ENCODE peak calls at places on chromosomes 4 and X, in five cellular contexts. W, B, N, D and O are unnamed samples.

GRCh38 chrX:140510306-140510676 is 5.4 kb upstream of the SOX3 start:
- DNase-seq in N (no peak), D (no peak), B (no peak), W (no peak), O (no peak)

GRCh38 chr4:187387709-187388108 is 607.9 kb upstream of the ZFP42 start:
- DNase-seq in B (no peak), W (peak; percentile 61), D (no peak), N (no peak), O (no peak)

GRCh38 chrX:119574394-119575266 is at the start of gene UBE2A:
- DNase-seq in B (peak; percentile 92), N (peak; percentile 79), W (peak; percentile 86), D (peak; percentile 79), O (peak; percentile 76)

GRCh38 chr4:153151535-153152452 is 52.4 kb upstream of the TRIM2 start:
- DNase-seq in D (no peak), B (peak; percentile 91), W (peak; percentile 27), N (no peak), O (peak; percentile 81)

GRCh38 chr4:149701733-149702132 is 113.9 kb downstream of the IQCM start:
- DNase-seq in N (no peak), B (no peak), D (no peak), W (no peak), O (no peak)

GRCh38 chr4:156798438-156798837 is 173.2 kb downstream of the PDGFC start:
- DNase-seq in N (no peak), B (no peak), W (no peak), D (no peak), O (no peak)

GRCh38 chr4:1358421-1359160 is 11.6 kb downstream of the UVSSA start:
- DNase-seq in N (no peak), B (no peak), D (no peak), W (no peak), O (no peak)

GRCh38 chr4:55214172-55214571 is 88.8 kb upstream of the KDR start:
- DNase-seq in W (peak; percentile 50), N (no peak), B (no peak), D (no peak), O (no peak)

GRCh38 chrX:13252726-13253125 is 67.1 kb downstream of the ATXN3L start:
- DNase-seq in B (no peak), N (no peak), D (no peak), W (no peak), O (no peak)

GRCh38 chrX:11836284-11836683 is 78.2 kb downstream of the MSL3 start:
- DNase-seq in W (no peak), B (no peak), N (no peak), D (no peak), O (no peak)

GRCh38 chr4:69995526-69996016 is at the start of gene STATH:
- DNase-seq in D (no peak), B (no peak), N (no peak), W (no peak), O (no peak)

GRCh38 chr4:152357206-152357605 is 178.7 kb downstream of the FBXW7 start:
- DNase-seq in N (no peak), D (no peak), W (no peak), B (no peak), O (no peak)

GRCh38 chr4:168863719-168864632 is 146.1 kb downstream of the CBR4 start:
- DNase-seq in D (no peak), W (no peak), N (no peak), B (no peak), O (no peak)

GRCh38 chr4:48483006-48483776 is at the start of gene SLC10A4:
- DNase-seq in D (no peak), N (no peak), W (no peak), B (no peak), O (peak; percentile 41)

GRCh38 chr4:518569-519083 is 19.6 kb downstream of the PIGG start:
- DNase-seq in B (no peak), W (no peak), N (no peak), D (no peak), O (no peak)

GRCh38 chrX:154366666-154367055 is 7.8 kb downstream of the FLNA start:
- DNase-seq in N (no peak), D (no peak), B (no peak), W (no peak), O (no peak)

GRCh38 chr4:35189988-35190613 is 1054.2 kb downstream of the ARAP2 start:
- DNase-seq in N (no peak), W (no peak), B (no peak), D (no peak), O (no peak)

GRCh38 chr4:13036841-13037240 is 447.3 kb downstream of the RAB28 start:
- DNase-seq in D (no peak), N (no peak), W (no peak), B (no peak), O (no peak)

GRCh38 chrX:141142946-141143345 is 34.0 kb downstream of the LDOC1 start:
- DNase-seq in N (no peak), W (no peak), D (no peak), B (no peak), O (no peak)

GRCh38 chrX:142089193-142089592 is 115.9 kb downstream of the MAGEC2 start:
- DNase-seq in W (peak; percentile 45), D (no peak), N (no peak), B (no peak), O (no peak)

GRCh38 chr4:37002625-37003024 is 241.9 kb upstream of the NWD2 start:
- DNase-seq in B (no peak), N (no peak), W (no peak), D (no peak), O (no peak)

GRCh38 chr4:112222219-112222955 is 9.2 kb upstream of the AP1AR start:
- DNase-seq in N (no peak), B (no peak), D (no peak), W (no peak), O (no peak)

GRCh38 chr4:112219826-112220366 is 11.7 kb upstream of the AP1AR start:
- DNase-seq in N (no peak), W (no peak), D (no peak), B (no peak), O (no peak)

GRCh38 chr4:112225157-112225556 is 6.4 kb upstream of the AP1AR start:
- DNase-seq in N (no peak), D (no peak), W (no peak), B (no peak), O (no peak)

DNA sequence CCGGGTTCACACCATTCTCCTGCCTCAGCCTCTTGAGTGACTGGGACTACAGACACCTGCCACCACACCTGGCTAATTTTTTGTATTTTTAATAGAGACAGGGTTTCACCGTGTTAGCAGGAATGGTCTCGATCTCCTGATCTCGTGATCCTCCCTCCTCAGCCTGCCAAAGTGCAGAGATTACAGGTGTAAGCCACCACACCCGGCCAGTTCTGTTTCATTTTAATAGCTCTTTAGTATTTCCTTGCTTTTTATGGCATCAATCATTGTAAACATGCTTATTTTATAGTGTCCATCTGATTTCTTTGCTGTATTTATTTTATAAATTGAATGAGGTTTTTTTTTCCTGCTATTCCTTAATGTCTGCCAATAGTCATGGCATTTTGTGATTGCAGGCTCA is 7.6 kb upstream of the AP1AR start:
- DNase-seq in D (no peak), W (no peak), N (no peak), B (no peak), O (no peak)
- TF ChIP-seq CTCF in D (no peak), W (no peak), N (no peak), B (no peak), O (no peak)

DNA sequence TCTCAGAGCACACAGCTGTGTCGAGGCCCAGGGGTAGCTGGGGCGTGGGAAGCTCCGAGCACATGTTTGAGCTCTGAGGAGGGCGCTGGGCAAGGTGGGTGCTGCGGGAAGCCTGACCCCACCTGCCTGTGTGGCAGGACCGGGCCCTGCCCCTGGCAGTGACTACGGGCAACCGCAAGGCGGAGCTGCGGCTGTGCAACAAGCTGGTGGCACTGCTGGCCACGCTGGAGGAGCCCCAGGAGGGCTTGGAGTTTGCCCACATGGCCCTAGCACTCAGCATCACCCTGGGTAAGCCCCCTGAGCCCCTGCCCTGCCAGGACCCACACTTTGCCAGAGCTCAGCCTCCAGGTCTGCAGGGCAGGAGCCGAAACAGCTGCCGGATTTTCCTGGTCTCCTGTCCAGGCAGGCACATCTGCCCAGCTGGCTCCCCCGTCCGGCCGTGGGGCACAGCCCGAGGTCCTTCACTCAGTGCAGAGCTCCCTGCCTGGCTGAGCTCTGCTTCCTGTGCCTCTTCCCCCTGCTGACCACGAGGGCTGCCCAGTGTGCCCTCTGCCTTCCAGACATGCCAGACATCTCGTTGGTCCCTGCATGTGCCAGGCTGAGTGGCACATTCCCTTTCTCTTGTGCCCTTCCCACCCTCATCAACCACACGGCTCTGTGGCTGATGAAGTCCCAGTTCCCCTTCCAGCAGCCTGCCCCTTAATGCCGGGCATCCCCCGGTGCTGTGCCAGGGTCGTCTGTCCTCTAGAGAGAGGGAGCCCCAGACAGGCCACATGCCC is 33.2 kb upstream of the HTRA3 start:
- DNase-seq in B (no peak), D (no peak), W (no peak), N (no peak), O (no peak)
- TF ChIP-seq CTCF in B (peak; percentile 26), D (no peak), W (no peak), N (no peak), O (no peak)

GRCh38 chr4:182928061-182928460 is 10.9 kb upstream of the DCTD start:
- DNase-seq in N (no peak), B (no peak), W (no peak), D (no peak), O (no peak)
- TF ChIP-seq CTCF in N (no peak), B (no peak), W (peak; percentile 46), D (no peak), O (peak; percentile 40)

GRCh38 chr4:22336822-22337221 is 179.0 kb downstream of the ADGRA3 start:
- DNase-seq in W (no peak), D (no peak), N (no peak), B (no peak), O (no peak)
- TF ChIP-seq CTCF in W (no peak), D (no peak), N (no peak), B (no peak), O (no peak)